ENCODE peak calls at places on chromosomes 12 and 14, in seven cellular contexts. A is WTC11; E is CD4-positive, alpha-beta T cell; I is psoas muscle; L is adrenal gland; Y is Peyer's patch; K is stomach. F is an unnamed sample.

GRCh38 chr14:93951798-93952540 is 24.4 kb downstream of the ASB2 start:
- DNase-seq in A (no peak), E (no peak), I (peak; percentile 55), L (no peak), Y (no peak), K (no peak), F (no peak)

GRCh38 chr12:108313609-108314331 is 25.3 kb downstream of the CMKLR1 start:
- DNase-seq in A (no peak), E (peak; percentile 17), I (peak; percentile 63), L (no peak), Y (peak; percentile 56), K (no peak), F (no peak)

GRCh38 chr12:22064968-22065367 is 18.9 kb downstream of the CMAS start:
- DNase-seq in A (no peak), E (no peak), I (no peak), L (no peak), Y (no peak), K (no peak), F (no peak)

GRCh38 chr12:105167346-105167745 is 59.8 kb downstream of the WASHC4 start:
- DNase-seq in A (no peak), E (no peak), I (no peak), L (no peak), Y (no peak), K (no peak), F (no peak)

GRCh38 chr14:23207146-23207540 is 23.7 kb upstream of the SLC7A8 start:
- DNase-seq in A (no peak), E (no peak), I (no peak), L (no peak), Y (no peak), K (no peak), F (no peak)

GRCh38 chr14:28143340-28143739 is 623.2 kb upstream of the FOXG1 start:
- DNase-seq in A (no peak), E (no peak), I (no peak), L (no peak), Y (no peak), K (no peak), F (no peak)

GRCh38 chr14:102344485-102344884 is 18.2 kb downstream of the CINP start:
- DNase-seq in A (no peak), E (no peak), I (no peak), L (no peak), Y (no peak), K (no peak), F (no peak)

GRCh38 chr14:100072783-100073346 is 7.6 kb downstream of the EVL start:
- DNase-seq in A (no peak), E (peak; percentile 58), I (no peak), L (no peak), Y (peak; percentile 84), K (peak; percentile 47), F (no peak)

GRCh38 chr12:93682846-93683261 is 5.7 kb downstream of the CRADD start:
- DNase-seq in A (no peak), E (no peak), I (peak; percentile 51), L (peak; percentile 55), Y (no peak), K (no peak), F (no peak)

GRCh38 chr14:26841920-26842741 is 244.3 kb upstream of the NOVA1 start:
- DNase-seq in A (no peak), E (no peak), I (peak; percentile 52), L (peak; percentile 30), Y (peak; percentile 66), K (peak; percentile 26), F (no peak)

GRCh38 chr14:100065942-100066574 is 836 bp downstream of the EVL start:
- DNase-seq in A (no peak), E (peak; percentile 64), I (no peak), L (no peak), Y (peak; percentile 91), K (peak; percentile 41), F (no peak)

GRCh38 chr12:121812921-121813896 is 9.4 kb downstream of the SETD1B start:
- DNase-seq in A (peak; percentile 44), E (no peak), I (peak; percentile 54), L (no peak), Y (peak; percentile 51), K (peak; percentile 69), F (no peak)

DNA sequence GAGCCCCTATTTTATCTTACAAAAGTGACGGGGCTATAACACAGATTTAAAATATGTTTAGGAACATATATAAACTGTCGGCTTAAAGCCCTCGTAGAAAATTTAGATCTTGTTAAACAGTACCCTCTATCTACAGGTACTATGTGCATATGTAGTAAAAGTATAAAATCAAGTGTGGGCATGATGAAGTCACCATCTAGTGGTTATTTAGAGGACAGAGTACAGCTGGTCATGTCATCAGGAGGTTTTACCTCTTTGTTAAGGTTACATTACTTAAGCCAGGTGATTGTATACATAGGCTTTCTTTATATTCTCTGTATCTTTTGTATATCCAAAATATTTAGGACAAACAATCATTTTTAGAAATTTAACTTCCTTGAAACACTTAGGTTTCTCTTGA is 18.2 kb upstream of the TNS2 start:
- DNase-seq in A (no peak), E (no peak), I (no peak), L (no peak), Y (no peak), K (no peak), F (no peak)
- TF ChIP-seq CTCF in A (no peak), E (no peak), I (no peak), L (no peak), Y (no peak), K (no peak), F (no peak)

GRCh38 chr14:36748814-36749213 is 87.2 kb downstream of the PAX9 start:
- DNase-seq in A (no peak), E (no peak), I (no peak), L (no peak), Y (no peak), K (no peak), F (no peak)

GRCh38 chr14:36750244-36750643 is 88.6 kb downstream of the PAX9 start:
- DNase-seq in A (no peak), E (no peak), I (no peak), L (no peak), Y (no peak), K (no peak), F (no peak)

GRCh38 chr14:36751116-36751515 is 89.5 kb downstream of the PAX9 start:
- DNase-seq in A (no peak), E (no peak), I (no peak), L (no peak), Y (no peak), K (no peak), F (no peak)

GRCh38 chr14:36746907-36747306 is 85.2 kb downstream of the PAX9 start:
- DNase-seq in A (no peak), E (no peak), I (no peak), L (no peak), Y (no peak), K (no peak), F (no peak)

GRCh38 chr14:36747411-36748184 is 85.9 kb downstream of the PAX9 start:
- DNase-seq in A (no peak), E (no peak), I (no peak), L (no peak), Y (no peak), K (no peak), F (no peak)
- TF ChIP-seq CTCF in A (peak; percentile 72), E (no peak), I (no peak), L (peak; percentile 39), Y (no peak), K (no peak), F (peak; percentile 61)

DNA sequence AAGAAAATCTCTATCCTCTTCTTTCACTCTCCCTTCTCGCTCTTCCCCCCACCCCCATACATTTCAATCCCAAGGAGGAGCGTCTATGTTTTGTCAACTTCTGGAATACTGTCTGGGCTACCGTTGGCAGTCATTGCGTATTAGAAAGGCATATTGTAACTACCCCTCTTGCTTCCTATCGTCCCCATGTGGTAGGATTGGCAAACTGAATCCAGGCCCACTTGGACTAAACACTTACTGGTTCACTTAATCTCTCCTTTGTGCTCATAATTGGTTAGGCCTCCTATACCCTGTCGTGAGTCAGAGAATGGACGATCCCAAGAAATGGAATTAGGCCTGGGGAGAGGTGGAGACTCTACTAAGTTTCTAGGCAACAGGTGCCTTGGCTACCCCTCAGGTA is 68.8 kb upstream of the SLC8A3 start:
- DNase-seq in A (peak; percentile 75), E (no peak), I (no peak), L (no peak), Y (peak; percentile 51), K (no peak), F (no peak)
- TF ChIP-seq CTCF in A (peak; percentile 60), E (no peak), I (peak; percentile 68), L (no peak), Y (no peak), K (no peak), F (no peak)

GRCh38 chr12:120649442-120650248 is 9.2 kb downstream of the CABP1 start:
- DNase-seq in A (peak; percentile 28), E (no peak), I (no peak), L (no peak), Y (no peak), K (no peak), F (no peak)
- TF ChIP-seq CTCF in A (no peak), E (peak; percentile 54), I (no peak), L (peak; percentile 6), Y (peak; percentile 21), K (no peak), F (peak; percentile 5)

DNA sequence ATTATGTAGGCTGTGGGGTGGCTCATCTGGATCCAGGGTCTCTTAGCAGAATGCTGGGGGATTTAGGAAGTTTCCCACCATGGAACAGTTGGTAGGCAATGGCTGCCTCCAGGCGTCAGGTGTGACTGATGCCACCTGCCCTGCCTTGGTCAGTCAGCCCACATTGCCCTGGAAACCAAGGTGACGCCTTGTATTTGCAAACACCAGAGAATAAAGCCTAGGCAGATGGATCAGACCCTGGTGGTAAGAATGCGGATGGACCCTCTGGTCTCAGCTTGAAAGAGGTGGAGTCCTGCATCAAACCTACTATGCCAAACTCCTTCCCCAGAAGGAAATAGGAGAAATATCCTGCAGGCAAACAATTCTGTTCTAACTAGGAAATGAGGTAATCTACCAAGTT is 38.2 kb downstream of the NCKAP5L start:
- DNase-seq in A (peak; percentile 48), E (no peak), I (no peak), L (no peak), Y (no peak), K (no peak), F (no peak)
- TF ChIP-seq CTCF in A (no peak), E (no peak), I (no peak), L (no peak), Y (no peak), K (no peak), F (peak; percentile 55)

DNA sequence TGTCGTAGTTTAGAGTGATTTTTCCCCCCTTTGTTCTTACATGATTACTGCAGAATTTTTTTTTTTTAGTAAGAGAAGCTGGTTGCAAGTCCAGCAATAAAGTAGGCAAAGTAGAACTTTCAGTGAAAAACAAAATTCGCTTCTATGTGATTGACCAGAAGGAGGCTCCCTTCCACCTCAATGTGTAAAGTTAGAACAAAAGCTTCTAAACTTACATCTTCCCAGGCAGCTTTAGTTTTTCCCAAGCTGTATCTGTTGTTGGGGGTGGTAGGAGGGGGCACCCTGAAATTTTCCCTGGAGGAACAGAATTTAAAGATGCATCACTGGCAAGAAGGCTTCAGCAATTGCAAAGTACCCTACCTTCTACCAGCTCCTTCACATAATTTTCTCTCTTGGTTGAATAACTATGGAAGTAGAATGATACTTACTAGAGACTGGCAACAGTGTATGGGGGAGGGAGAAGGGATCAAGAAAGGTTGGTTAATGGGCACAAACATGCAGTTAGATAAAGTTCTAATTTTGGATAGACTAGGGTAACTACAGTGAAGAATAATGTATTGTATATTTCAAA is 87.3 kb upstream of the E2F7 start:
- DNase-seq in A (no peak), E (no peak), I (no peak), L (no peak), Y (no peak), K (no peak), F (no peak)
- TF ChIP-seq CTCF in A (peak; percentile 28), E (no peak), I (peak; percentile 35), L (peak; percentile 48), Y (no peak), K (no peak), F (peak; percentile 65)

F was measured in progenitor cell of endocrine pancreas.